ENCODE peak calls at places on chromosomes 3 and 15, in five cellular contexts. N, X, C, E and I are unnamed samples.

GRCh38 chr3:29410200-29410599 is 129.3 kb downstream of the RBMS3 start:
- DNase-seq in N (no peak), X (no peak), C (no peak), E (no peak), I (no peak)

GRCh38 chr15:39265261-39265660 is 315.6 kb upstream of the THBS1 start:
- DNase-seq in N (no peak), X (no peak), C (no peak), E (no peak), I (no peak)

GRCh38 chr3:100706365-100706764 is 2.9 kb upstream of the TFG start:
- DNase-seq in N (no peak), X (no peak), C (no peak), E (no peak), I (no peak)

GRCh38 chr15:90387534-90388461 is at the start of gene IQGAP1:
- DNase-seq in N (peak), X (peak), C (peak), E (peak), I (peak)

GRCh38 chr3:158168996-158169573 is 59.2 kb downstream of the RSRC1 start:
- DNase-seq in N (no peak), X (no peak), C (no peak), E (no peak), I (peak)

GRCh38 chr15:53962646-53963561 is 15.3 kb upstream of the UNC13C start:
- DNase-seq in N (no peak), X (peak), C (no peak), E (peak), I (peak)

GRCh38 chr3:16912400-16913263 is 27.9 kb downstream of the PLCL2 start:
- DNase-seq in N (no peak), X (no peak), C (no peak), E (no peak), I (no peak)

GRCh38 chr3:55486101-55486856 is 827 bp downstream of the WNT5A start:
- DNase-seq in N (no peak), X (peak), C (peak), E (no peak), I (no peak)

GRCh38 chr15:70535071-70535954 is 228.0 kb downstream of the UACA start:
- DNase-seq in N (no peak), X (peak), C (no peak), E (no peak), I (no peak)

GRCh38 chr15:69524850-69525249 is 72.2 kb downstream of the RPLP1 start:
- DNase-seq in N (no peak), X (peak), C (peak), E (no peak), I (no peak)

GRCh38 chr15:101020451-101020850 is 101.3 kb downstream of the LRRK1 start:
- DNase-seq in N (no peak), X (peak), C (peak), E (no peak), I (no peak)

GRCh38 chr3:117141821-117142220 is 432.2 kb downstream of the TUSC7 start:
- DNase-seq in N (no peak), X (no peak), C (no peak), E (no peak), I (no peak)

GRCh38 chr15:25713736-25714537 is 149.2 kb downstream of the ATP10A start:
- DNase-seq in N (no peak), X (no peak), C (peak), E (no peak), I (no peak)

GRCh38 chr3:153277029-153277428 is 115.0 kb downstream of the RAP2B start:
- DNase-seq in N (no peak), X (no peak), C (no peak), E (no peak), I (no peak)

GRCh38 chr3:54067060-54067459 is 55.3 kb upstream of the CACNA2D3 start:
- DNase-seq in N (no peak), X (no peak), C (no peak), E (no peak), I (no peak)

GRCh38 chr3:20488101-20488500 is 302.1 kb upstream of the SGO1 start:
- DNase-seq in N (no peak), X (no peak), C (no peak), E (no peak), I (no peak)

GRCh38 chr3:184169896-184170875 is 4.5 kb upstream of the AP2M1 start:
- DNase-seq in N (no peak), X (no peak), C (no peak), E (no peak), I (no peak)

GRCh38 chr15:101489236-101489632 is 273 bp downstream of the PCSK6 start:
- DNase-seq in N (no peak), X (peak), C (peak), E (no peak), I (peak)

GRCh38 chr3:64399205-64399800 is 174.0 kb upstream of the PRICKLE2 start:
- DNase-seq in N (peak), X (no peak), C (no peak), E (peak), I (peak)

GRCh38 chr3:46090161-46090591 is 62.9 kb upstream of the XCR1 start:
- DNase-seq in N (no peak), X (no peak), C (no peak), E (no peak), I (no peak)

GRCh38 chr3:54853573-54854404 is 74.1 kb downstream of the LRTM1 start:
- DNase-seq in N (peak), X (peak), C (peak), E (peak), I (peak)

GRCh38 chr3:77667901-77668300 is 628.0 kb downstream of the ROBO2 start:
- DNase-seq in N (no peak), X (no peak), C (no peak), E (no peak), I (no peak)

GRCh38 chr15:39687965-39688364 is 94.7 kb downstream of the FSIP1 start:
- DNase-seq in N (no peak), X (no peak), C (no peak), E (no peak), I (no peak)

GRCh38 chr15:58622877-58623276 is 126.6 kb downstream of the ADAM10 start:
- DNase-seq in N (no peak), X (no peak), C (no peak), E (no peak), I (no peak)

GRCh38 chr3:168952551-168952950 is 711.0 kb downstream of the MECOM start:
- DNase-seq in N (no peak), X (no peak), C (no peak), E (peak), I (peak)

GRCh38 chr3:46549408-46549904 is 16.6 kb downstream of the LRRC2 start:
- DNase-seq in N (no peak), X (no peak), C (peak), E (no peak), I (peak)

GRCh38 chr3:103025880-103026279 is 591.1 kb downstream of the ZPLD1 start:
- DNase-seq in N (no peak), X (no peak), C (no peak), E (no peak), I (no peak)

GRCh38 chr3:137988152-137988551 is 21.8 kb upstream of the CLDN18 start:
- DNase-seq in N (no peak), X (no peak), C (no peak), E (peak), I (no peak)

GRCh38 chr15:49990835-49991540 is 128.0 kb downstream of the ATP8B4 start:
- DNase-seq in N (no peak), X (no peak), C (no peak), E (no peak), I (no peak)

GRCh38 chr15:48806151-48806550 is 4.7 kb downstream of the CEP152 start:
- DNase-seq in N (no peak), X (no peak), C (no peak), E (no peak), I (no peak)

GRCh38 chr15:48811325-48811938 is 563 bp upstream of the CEP152 start:
- DNase-seq in N (no peak), X (no peak), C (no peak), E (peak), I (peak)

DNA sequence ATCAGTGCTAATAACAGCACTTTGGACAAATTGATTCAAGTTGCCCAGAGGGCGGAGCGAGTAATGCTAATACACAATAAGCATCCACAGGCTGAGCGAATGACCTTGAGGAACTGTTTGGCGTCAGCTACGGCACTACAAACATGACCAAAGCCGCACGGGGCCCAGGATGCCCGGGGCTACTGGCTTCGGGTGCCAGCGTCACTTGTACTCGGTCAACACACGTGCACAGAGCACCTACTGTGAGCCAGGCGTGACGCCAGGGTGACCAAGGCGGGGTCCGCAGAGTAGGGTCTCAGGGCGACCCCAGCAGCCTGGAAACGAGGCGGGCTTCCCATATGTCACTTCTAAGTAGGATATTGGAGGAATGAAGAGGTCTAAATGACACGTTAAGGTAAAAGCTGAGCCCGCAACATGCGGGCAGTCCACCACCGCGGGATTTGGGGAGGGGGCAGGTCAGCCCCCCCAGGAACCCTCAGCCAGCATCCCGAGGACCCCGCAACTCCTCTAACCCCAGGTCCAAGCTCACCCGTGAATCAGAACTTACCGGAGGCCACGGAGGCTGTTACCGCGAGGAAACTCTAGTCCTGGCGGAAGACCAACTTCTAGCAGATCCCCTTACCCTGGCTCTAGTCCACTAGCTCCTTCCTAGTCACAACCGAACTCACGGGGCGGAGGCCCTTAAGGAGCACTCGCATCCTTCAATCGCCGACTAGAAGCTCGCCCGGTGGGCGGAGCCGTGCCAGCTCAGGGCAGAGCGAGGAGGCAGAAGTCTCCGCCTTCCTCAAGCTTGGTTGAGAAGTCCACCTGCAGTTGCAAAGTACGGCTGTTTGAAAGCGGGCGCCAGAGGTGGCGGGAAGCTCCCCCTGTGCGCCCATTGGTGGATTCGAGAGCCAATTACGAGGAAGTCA is at the start of gene CEP152:
- DNase-seq in N (peak), X (peak), C (peak), E (peak), I (peak)
- TF ChIP-seq POLR2A in N (peak), X (peak), C (no peak), E (peak), I (peak)

DNA sequence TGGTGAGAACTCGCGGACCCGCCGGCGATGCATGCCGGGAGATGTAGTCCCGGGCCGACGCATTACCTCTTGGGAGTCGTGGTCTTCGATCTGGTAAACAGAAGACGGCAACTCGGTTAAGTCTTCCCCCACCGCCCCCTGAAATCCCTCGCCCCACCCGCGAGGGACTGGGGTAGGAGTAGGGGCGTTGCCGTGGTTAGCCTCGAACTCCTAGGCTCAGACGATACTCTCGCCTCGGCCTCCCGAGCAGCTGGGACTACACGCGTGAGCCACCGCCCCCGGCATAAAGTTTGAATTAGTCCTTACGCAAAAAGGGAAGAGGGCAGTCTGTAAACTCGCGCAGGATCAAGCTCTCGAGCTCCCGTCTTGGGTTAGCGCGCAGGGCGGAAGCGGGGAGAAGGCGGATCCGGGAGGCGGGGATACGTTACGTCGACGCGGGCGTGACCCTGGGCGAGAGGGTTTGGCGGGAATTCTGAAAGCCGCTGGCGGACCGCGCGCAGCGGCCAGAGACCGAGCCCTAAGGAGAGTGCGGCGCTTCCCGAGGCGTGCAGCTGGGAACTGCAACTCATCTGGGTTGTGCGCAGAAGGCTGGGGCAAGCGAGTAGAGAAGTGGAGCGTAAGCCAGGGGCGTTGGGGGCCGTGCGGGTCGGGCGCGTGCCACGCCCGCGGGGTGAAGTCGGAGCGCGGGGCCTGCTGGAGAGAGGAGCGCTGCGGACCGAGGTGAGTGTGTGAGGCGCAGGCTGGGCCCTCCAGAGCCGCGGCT is at the start of gene RAD51:
- DNase-seq in N (peak), X (peak), C (peak), E (peak), I (peak)
- TF ChIP-seq POLR2A in N (peak), X (peak), C (peak), E (peak), I (peak)

GRCh38 chr3:39809181-39809994 is at the start of gene MYRIP:
- DNase-seq in N (no peak), X (peak), C (no peak), E (peak), I (peak)
- TF ChIP-seq POLR2A in N (no peak), X (peak), C (no peak), E (no peak), I (no peak)

GRCh38 chr15:74780983-74781672 is 752 bp upstream of the CSK start:
- DNase-seq in N (no peak), X (no peak), C (no peak), E (no peak), I (peak)
- TF ChIP-seq POLR2A in N (no peak), X (no peak), C (no peak), E (no peak), I (no peak)

DNA sequence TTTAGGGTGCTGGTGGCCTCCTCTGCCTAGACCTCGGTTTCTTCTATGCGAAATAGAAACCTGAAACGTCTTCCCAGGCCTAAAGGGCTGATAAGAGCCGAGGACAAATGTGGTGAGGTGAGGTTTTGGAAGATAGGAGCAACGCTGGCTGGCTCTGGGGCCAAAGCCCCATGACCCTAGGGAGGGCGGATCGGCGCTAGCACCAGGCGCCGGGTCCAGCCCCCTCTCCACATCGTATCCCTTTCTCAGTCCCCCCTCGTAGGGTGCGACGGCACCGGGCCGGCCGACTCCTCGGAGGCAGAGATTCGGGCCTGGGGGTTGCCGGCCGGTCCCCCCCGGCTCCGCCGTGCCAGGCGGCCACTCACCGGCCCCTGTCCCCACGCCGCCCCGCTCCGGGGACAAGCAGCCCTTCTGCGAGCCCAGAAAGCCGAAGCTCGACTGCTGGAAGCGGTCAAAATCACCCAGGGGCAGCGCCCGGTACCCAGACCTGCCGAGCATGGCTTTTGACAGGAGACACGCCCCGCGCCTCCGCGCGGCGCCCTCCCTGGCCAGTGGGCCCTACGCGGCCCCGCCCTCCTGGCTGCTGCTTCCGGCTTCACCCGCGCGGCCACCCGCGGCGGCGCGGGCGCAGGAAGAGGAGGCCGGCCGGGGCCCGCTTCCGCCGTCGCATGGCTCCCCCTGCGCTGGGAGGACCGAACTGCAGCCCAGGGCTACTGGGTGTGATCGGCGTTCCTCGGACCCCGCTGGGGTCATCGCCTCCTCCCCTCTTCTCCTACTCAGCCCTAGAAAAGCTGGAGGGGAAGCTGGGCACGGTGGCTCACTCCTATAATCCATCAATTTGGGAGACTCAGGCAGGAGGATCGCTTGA is at the start of gene STOML1:
- DNase-seq in N (peak), X (peak), C (peak), E (peak), I (peak)
- TF ChIP-seq POLR2A in N (peak), X (peak), C (no peak), E (peak), I (peak)

GRCh38 chr3:119579366-119580147 is at the start of gene ADPRH:
- DNase-seq in N (peak), X (peak), C (peak), E (no peak), I (peak)
- TF ChIP-seq POLR2A in N (no peak), X (peak), C (no peak), E (no peak), I (no peak)

GRCh38 chr3:159763466-159764210 is 225.0 kb upstream of the IL12A start:
- DNase-seq in N (peak), X (peak), C (peak), E (no peak), I (peak)
- TF ChIP-seq POLR2A in N (peak), X (peak), C (no peak), E (no peak), I (no peak)

GRCh38 chr3:133661454-133662255 is at the start of gene TOPBP1:
- DNase-seq in N (peak), X (peak), C (peak), E (peak), I (peak)
- TF ChIP-seq POLR2A in N (peak), X (peak), C (no peak), E (peak), I (peak)

GRCh38 chr3:50365080-50365841 is 5.9 kb upstream of the TMEM115 start:
- DNase-seq in N (no peak), X (peak), C (peak), E (no peak), I (peak)
- TF ChIP-seq POLR2A in N (no peak), X (peak), C (no peak), E (no peak), I (no peak)

GRCh38 chr3:151113342-151113741 is 27.9 kb downstream of the MED12L start:
- DNase-seq in N (no peak), X (no peak), C (no peak), E (no peak), I (no peak)

GRCh38 chr3:151112731-151113130 is 27.3 kb downstream of the MED12L start:
- DNase-seq in N (no peak), X (no peak), C (no peak), E (no peak), I (no peak)

GRCh38 chr3:151117044-151117443 is 31.6 kb downstream of the MED12L start:
- DNase-seq in N (no peak), X (no peak), C (no peak), E (no peak), I (peak)
- TF ChIP-seq POLR2A in N (no peak), X (no peak), C (no peak), E (no peak), I (no peak)